ENCODE peak calls at places on chromosomes 6 and 20, in four cellular contexts. K is mesenchymal stem cell, S is MM.1S, P is PC-3. H is an unnamed sample. For H3K4me1, the result is how much of the 10 kb centered on the place peaks cover.

GRCh38 chr20:16346956-16347355 is 226.3 kb downstream of the KIF16B start:
- DNase-seq in K (no peak), S (no peak), P (no peak), H (no peak)

GRCh38 chr20:13525225-13525940 is 113.3 kb downstream of the TASP1 start:
- DNase-seq in K (peak), S (no peak), P (peak), H (no peak)

GRCh38 chr6:155186052-155186658 is 77.7 kb upstream of the CLDN20 start:
- DNase-seq in K (peak), S (no peak), P (peak), H (no peak)

GRCh38 chr6:157813191-157813590 is 9.9 kb upstream of the SNX9 start:
- DNase-seq in K (no peak), S (no peak), P (no peak), H (peak)

GRCh38 chr6:484086-484728 is 92.7 kb downstream of the IRF4 start:
- DNase-seq in K (no peak), S (no peak), P (no peak), H (no peak)

GRCh38 chr20:1825492-1825891 is 69.7 kb upstream of the SIRPA start:
- DNase-seq in K (no peak), S (no peak), P (no peak), H (no peak)

GRCh38 chr6:1039746-1040145 is 272.2 kb upstream of the FOXQ1 start:
- DNase-seq in K (no peak), S (no peak), P (no peak), H (no peak)

GRCh38 chr6:76779068-76779467 is 684.2 kb downstream of the HTR1B start:
- DNase-seq in K (no peak), S (no peak), P (no peak), H (no peak)

GRCh38 chr6:16800942-16801341 is 39.7 kb upstream of the ATXN1 start:
- DNase-seq in K (peak), S (no peak), P (peak), H (no peak)

GRCh38 chr6:53983301-53983700 is 127.9 kb upstream of the MLIP start:
- DNase-seq in K (no peak), S (no peak), P (no peak), H (no peak)

GRCh38 chr6:101090281-101090680 is 209.2 kb upstream of the ASCC3 start:
- DNase-seq in K (no peak), S (no peak), P (peak), H (no peak)

GRCh38 chr6:163667372-163668060 is 253.0 kb downstream of the QKI start:
- DNase-seq in K (no peak), S (no peak), P (no peak), H (no peak)

DNA sequence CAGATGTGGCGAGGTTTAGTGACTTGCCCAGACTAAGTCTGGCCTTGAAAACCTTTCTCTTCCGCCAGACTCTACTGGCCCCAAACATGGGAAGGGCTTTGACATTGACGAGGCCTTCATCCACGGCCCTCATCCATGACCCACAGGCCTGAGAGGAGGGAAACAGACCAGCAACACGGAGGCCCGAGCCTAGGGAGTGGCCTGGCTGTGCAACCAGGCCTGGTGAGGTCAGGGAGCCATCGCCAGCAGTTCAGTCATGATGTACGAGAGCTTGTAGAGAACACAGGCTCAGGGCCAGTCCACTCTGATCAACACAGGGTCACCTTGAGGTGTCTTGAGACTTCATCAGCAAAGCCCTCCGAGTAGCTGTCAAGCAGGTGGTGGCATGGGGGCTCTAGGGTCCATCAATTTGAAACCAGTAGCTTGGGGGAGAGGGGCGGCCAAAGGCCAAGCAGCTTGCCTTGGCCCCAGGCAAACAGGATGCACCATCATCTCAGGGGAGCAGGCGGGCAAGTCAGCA is 36.2 kb downstream of the GFOD1 start:
- DNase-seq in K (no peak), S (no peak), P (no peak), H (no peak)
- H3K4me1 ChIP-seq in K (under half), S (under half), P (under half), H (under half)

DNA sequence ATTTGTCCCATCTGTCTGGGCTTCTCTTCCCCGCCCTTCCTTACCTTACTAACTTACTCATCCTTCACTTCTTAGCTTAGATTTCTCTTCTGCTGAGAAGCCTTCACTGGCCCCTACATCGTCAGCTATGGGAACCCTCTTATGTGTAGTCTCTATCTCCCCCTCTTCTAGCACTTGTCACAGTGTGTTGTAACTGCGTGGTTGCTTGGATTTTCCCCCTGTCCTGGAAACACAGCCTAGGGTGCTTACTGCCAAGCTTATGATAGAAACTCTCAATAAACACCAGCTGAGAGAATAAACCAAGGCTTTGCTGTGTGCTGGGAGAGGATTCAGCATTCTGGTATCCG is 68.5 kb downstream of the SGK1 start:
- DNase-seq in K (peak), S (no peak), P (no peak), H (no peak)
- H3K4me1 ChIP-seq in K (under half), S (half or more), P (under half), H (under half)

DNA sequence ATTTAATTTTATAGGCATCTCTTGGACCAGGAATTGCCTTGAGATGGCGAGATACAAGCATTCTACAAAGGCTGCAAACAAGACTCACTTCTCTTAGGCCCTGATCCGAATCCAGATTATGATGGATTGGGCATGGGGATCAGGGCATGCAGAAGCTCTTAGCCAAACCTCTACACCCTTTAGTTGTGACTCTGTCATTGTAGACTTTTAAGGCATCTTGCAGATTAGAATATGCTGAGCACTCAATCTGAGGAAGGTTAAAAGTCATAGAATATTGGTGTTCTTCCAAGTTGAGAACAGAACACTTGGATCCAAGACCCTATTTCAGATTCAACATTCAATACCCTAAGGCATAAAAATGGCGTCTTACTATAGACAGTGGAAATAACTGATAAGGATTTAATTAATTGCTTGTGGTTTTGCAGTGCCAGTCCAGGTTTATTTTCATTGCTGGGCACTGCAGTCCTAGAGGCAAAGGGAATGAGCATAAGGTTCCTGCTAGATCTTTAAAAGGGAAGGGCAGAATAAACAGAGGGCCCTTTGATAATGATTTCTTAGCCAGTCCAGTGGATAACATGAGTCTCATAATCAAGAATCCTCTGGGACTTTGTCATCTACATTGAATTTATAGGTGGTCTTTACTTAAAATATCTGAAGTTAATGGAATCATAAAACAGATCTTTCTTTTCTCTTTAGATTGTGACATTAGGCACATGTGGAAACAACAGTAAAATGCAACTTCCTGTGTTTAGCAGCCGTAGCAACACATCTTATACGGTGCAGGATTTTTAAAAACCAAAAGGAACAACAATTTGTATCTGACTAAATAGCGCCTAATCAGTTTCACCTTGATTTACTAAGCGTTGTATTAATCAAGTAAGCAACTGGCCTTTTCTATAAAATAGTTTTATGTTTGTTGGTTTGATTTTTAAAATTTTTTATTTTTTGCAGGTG is 17.6 kb downstream of the PHACTR2 start:
- DNase-seq in K (no peak), S (no peak), P (no peak), H (no peak)
- H3K4me1 ChIP-seq in K (under half), S (under half), P (under half), H (under half)

GRCh38 chr20:47762699-47763098 is 22.6 kb downstream of the SULF2 start:
- DNase-seq in K (no peak), S (no peak), P (no peak), H (peak)

GRCh38 chr20:47764154-47764734 is 21.0 kb downstream of the SULF2 start:
- DNase-seq in K (peak), S (no peak), P (peak), H (no peak)

GRCh38 chr20:47768016-47768953 is 17.0 kb downstream of the SULF2 start:
- DNase-seq in K (no peak), S (no peak), P (no peak), H (no peak)

GRCh38 chr20:47761478-47762047 is 23.7 kb downstream of the SULF2 start:
- DNase-seq in K (no peak), S (peak), P (no peak), H (no peak)

DNA sequence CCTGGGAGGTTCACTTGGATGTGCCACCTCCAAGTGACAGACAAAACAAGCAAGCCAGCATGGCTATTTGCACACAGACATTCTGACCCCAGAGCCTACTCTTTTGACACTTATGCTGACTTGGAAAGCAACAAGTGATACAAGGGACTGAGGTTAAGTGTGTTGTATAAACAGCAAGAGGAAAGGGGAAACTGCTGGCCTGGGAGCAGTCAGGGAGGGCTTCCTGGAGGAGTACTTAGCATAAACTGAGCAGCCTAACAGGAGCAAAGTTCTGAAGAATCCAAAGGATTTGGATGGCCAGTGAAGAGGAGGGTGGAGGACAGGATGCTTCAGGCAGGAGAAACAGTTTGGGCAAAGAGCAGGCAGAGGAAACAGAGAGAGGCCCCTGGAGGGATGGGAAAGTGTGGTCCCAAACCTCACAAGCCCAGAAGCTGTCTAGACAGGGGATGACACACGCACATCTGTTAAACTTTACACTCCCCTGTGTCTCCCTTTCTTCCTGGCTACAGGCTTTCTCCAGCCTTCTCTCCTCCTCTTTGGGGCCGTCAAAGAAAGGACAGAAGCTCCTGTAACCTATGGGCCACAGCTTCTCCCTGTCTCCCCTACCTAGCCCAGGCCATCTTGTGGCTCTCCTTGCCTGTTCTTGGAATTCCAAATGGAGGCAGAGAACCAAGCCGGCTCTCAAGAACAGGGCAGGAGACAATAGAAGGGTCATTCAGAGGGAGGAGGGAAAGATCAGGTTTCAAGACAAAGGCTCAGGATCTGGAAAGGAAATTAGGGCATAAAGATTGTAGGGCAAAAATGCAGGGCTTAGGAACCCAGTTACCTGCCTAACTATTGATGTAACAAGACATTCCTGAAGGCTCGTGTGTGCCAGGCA is 19.3 kb downstream of the SULF2 start:
- DNase-seq in K (peak), S (no peak), P (no peak), H (no peak)
- H3K4me1 ChIP-seq in K (under half), S (half or more), P (under half), H (under half)

GRCh38 chr20:50574108-50574507 is 63.9 kb downstream of the PTPN1 start:
- DNase-seq in K (no peak), S (no peak), P (no peak), H (no peak)

GRCh38 chr20:50577175-50578018 is 67.2 kb downstream of the PTPN1 start:
- DNase-seq in K (no peak), S (no peak), P (no peak), H (no peak)

GRCh38 chr20:50574586-50574985 is 64.4 kb downstream of the PTPN1 start:
- DNase-seq in K (no peak), S (no peak), P (no peak), H (no peak)

GRCh38 chr20:50578061-50578777 is 68.0 kb downstream of the PTPN1 start:
- DNase-seq in K (no peak), S (no peak), P (no peak), H (no peak)

DNA sequence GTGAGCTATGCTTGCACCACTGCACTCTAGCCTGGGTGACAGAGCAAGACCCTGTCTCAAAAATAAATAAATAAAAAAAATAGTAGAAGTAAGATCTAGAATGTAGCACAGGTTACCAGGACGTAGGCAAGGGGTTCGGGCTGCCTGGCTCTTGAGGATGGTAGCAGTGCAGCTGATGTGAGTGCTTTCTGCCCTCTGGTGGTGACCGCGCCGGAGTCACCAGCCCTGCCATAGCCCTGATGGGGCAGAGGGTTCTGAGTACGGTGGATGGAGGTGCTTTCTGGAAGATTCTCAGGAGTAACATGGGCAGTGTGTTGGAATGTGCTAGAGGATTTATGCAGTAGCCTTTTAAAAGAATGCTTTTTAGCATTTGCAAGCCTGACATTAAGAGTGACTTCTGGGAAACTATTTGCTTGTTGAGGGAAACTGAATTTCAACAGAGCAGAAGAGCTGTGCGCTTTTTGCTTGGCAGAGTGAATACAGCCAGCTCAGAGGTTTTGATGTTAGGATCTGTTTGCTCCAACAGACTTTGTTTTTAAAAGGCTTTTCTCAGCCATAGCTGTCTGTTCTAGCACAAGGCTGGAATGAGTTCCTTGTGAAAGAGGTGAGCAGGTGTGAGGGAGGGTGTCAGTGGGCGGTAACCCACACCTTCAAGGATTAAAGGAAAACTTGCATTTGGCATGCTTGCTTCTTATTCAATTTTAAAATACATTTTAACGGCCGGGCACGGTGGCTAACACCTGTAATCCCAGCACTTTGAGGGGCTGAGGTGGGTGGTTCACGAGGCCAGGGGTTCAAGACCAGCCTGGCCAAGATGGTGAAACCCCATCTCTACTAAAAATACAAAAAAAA is 65.9 kb downstream of the PTPN1 start:
- DNase-seq in K (peak), S (no peak), P (peak), H (peak)
- H3K4me1 ChIP-seq in K (under half), S (under half), P (under half), H (under half)

GRCh38 chr6:30616811-30617564 is at the start of gene PPP1R10:
- DNase-seq in K (peak), S (peak), P (peak), H (peak)

GRCh38 chr6:30614843-30615218 is 2.2 kb downstream of the PPP1R10 start:
- DNase-seq in K (peak), S (peak), P (peak), H (peak)

GRCh38 chr6:30617565-30618269 is at the start of gene MRPS18B:
- DNase-seq in K (peak), S (peak), P (peak), H (peak)

GRCh38 chr6:30615219-30615957 is 1.7 kb downstream of the PPP1R10 start:
- DNase-seq in K (peak), S (peak), P (peak), H (peak)

DNA sequence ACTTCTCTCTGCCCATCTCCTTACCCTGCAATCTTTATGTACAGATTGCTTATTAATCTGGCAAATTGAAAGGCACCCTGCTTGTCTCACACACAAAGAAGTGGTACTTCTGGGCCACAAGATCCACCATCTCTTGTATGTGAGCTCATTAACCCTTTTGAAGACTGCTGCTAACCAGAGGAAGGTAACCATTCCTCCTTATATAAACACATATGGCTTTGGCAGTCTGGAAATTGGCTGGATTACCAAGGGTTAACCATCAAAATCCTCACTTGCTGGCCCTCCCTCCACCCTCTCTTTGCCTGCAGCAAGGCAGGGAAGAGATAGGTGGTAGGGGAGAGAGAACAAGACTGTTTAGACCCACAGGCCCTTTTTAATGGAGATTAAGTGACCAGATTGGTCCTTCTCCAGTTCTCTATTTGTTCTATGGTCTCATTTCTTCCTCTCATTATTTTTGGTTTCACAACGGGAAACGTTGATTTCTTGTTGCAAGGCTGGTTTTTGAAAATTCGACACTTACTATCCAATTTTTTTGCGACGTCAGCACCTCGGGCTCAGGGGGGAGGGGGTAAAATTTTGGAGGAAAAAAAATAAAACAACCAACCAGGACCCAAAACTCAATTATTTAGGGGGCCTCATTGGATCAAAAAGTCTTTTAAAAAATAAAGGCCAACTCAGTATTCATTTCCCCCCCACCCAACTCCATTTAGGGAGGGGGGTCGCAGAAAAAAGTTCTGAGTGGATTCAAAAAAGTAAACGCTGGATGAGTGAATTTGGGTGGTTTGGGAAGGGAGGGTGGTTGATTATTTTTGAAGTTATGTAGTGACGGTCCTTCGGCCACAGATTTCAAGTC is 859 bp downstream of the PPP1R10 start:
- DNase-seq in K (peak), S (peak), P (no peak), H (no peak)
- H3K4me1 ChIP-seq in K (under half), S (under half), P (under half), H (under half)

DNA sequence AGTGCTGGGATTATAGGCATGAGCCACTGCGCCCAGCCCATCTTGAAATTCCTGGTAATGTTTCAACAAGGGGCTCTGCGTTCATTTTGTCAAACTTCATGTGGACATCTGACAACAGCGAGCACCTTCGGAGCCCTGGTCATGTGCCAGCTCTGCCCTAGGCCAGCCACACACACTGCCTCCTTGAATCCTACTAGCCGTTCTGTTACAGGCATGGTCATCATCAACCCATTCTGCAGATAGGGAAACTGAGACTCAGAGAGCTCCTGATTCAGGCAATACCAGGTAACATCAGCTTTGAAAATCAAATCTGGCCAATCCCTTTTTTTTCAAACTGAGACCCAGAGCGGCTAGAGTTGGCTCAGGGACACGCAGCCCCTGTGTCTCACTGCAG is 41.3 kb downstream of the RBM38 start:
- DNase-seq in K (no peak), S (no peak), P (no peak), H (no peak)
- H3K4me1 ChIP-seq in K (under half), S (under half), P (under half), H (under half)